ENCODE peak calls at places on chromosomes 13 and 19, in five cellular contexts. W is H1, Y is K562, H is HepG2, X is GM12892. C is an unnamed sample.
A peak's percentile ranks its signal among the peaks of the same experiment; 100 is the strongest.

GRCh38 chr19:34310494-34310981 is 54.5 kb upstream of the GPI start:
- DNase-seq in H (no peak), X (no peak), W (no peak), Y (no peak), C (no peak)

GRCh38 chr13:113904411-113904810 is 40.5 kb upstream of the GAS6 start:
- DNase-seq in X (no peak), Y (no peak), H (peak; percentile 25), W (peak; percentile 72), C (no peak)

GRCh38 chr13:112924365-112924764 is 44.6 kb upstream of the MCF2L start:
- DNase-seq in W (no peak), H (no peak), Y (no peak), X (no peak), C (no peak)

GRCh38 chr19:46470376-46470775 is 987 bp downstream of the PNMA8A start:
- DNase-seq in X (no peak), W (no peak), H (no peak), Y (no peak), C (no peak)

GRCh38 chr13:114259974-114260373 is 21.4 kb upstream of the UPF3A start:
- DNase-seq in W (no peak), X (no peak), H (no peak), Y (no peak), C (no peak)

GRCh38 chr13:49877629-49878218 is 58.4 kb downstream of the SPRYD7 start:
- DNase-seq in X (no peak), W (no peak), H (no peak), Y (no peak), C (no peak)

GRCh38 chr19:19627716-19628498 is at the start of gene LPAR2:
- DNase-seq in W (peak; percentile 89), X (peak; percentile 97), Y (no peak), H (no peak), C (peak; percentile 97)

GRCh38 chr13:110528371-110528770 is 33.2 kb downstream of the RAB20 start:
- DNase-seq in W (no peak), X (no peak), H (no peak), Y (no peak), C (no peak)

GRCh38 chr19:17210296-17210695 is 4.9 kb upstream of the USE1 start:
- DNase-seq in W (no peak), Y (no peak), H (no peak), X (no peak), C (no peak)

GRCh38 chr13:94169783-94170513 is 309.5 kb downstream of the DCT start:
- DNase-seq in X (no peak), H (no peak), W (no peak), Y (no peak), C (no peak)

GRCh38 chr13:49336655-49337054 is 88.9 kb downstream of the CDADC1 start:
- DNase-seq in X (no peak), H (peak; percentile 38), W (no peak), Y (no peak), C (no peak)

GRCh38 chr13:77389617-77389984 is 62.7 kb upstream of the MYCBP2 start:
- DNase-seq in X (no peak), Y (no peak), W (no peak), H (no peak), C (no peak)

GRCh38 chr19:47232422-47233211 is 1.6 kb upstream of the BBC3 start:
- DNase-seq in Y (no peak), W (no peak), H (no peak), X (no peak), C (no peak)

GRCh38 chr13:73521291-73521626 is 462.5 kb downstream of the KLF5 start:
- DNase-seq in X (no peak), Y (no peak), H (no peak), W (no peak), C (no peak)

GRCh38 chr13:31908696-31909386 is 122.7 kb upstream of the FRY start:
- DNase-seq in W (no peak), Y (no peak), H (no peak), X (no peak), C (no peak)

GRCh38 chr13:59883885-59884284 is 279.8 kb downstream of the DIAPH3 start:
- DNase-seq in W (no peak), H (no peak), X (no peak), Y (no peak), C (no peak)

GRCh38 chr13:95193509-95194230 is 107.6 kb downstream of the ABCC4 start:
- DNase-seq in W (no peak), X (no peak), Y (no peak), H (peak; percentile 8), C (no peak)

GRCh38 chr13:30006246-30006645 is 155.8 kb upstream of the UBL3 start:
- DNase-seq in W (no peak), Y (no peak), X (no peak), H (no peak), C (no peak)

GRCh38 chr13:29771247-29771646 is 79.2 kb downstream of the UBL3 start:
- DNase-seq in Y (no peak), W (no peak), X (no peak), H (peak; percentile 23), C (no peak)

GRCh38 chr13:30751183-30751933 is 16.0 kb downstream of the ALOX5AP start:
- DNase-seq in H (no peak), X (no peak), Y (no peak), W (no peak), C (no peak)

GRCh38 chr19:33823341-33823740 is 26.7 kb downstream of the KCTD15 start:
- DNase-seq in Y (no peak), H (no peak), X (no peak), W (peak; percentile 17), C (no peak)

GRCh38 chr13:98508280-98509074 is 68.4 kb downstream of the STK24 start:
- DNase-seq in X (no peak), Y (no peak), H (peak; percentile 35), W (no peak), C (no peak)

GRCh38 chr19:3511506-3512251 is 5.6 kb downstream of the FZR1 start:
- DNase-seq in Y (no peak), W (no peak), H (no peak), X (no peak), C (no peak)

GRCh38 chr19:28577199-28577598 is 635.8 kb downstream of the UQCRFS1 start:
- DNase-seq in W (no peak), H (no peak), Y (no peak), X (no peak), C (no peak)

GRCh38 chr13:98190889-98191444 is 13.9 kb upstream of the RNF113B start:
- DNase-seq in X (no peak), H (peak; percentile 45), W (no peak), Y (no peak), C (no peak)

GRCh38 chr13:93786846-93787245 is 560.2 kb downstream of the GPC6 start:
- DNase-seq in Y (no peak), X (no peak), H (no peak), W (no peak), C (no peak)

GRCh38 chr19:28289294-28290063 is 923.5 kb downstream of the UQCRFS1 start:
- DNase-seq in Y (no peak), X (no peak), H (no peak), W (no peak), C (no peak)

GRCh38 chr13:79990048-79990447 is 350.9 kb downstream of the SPRY2 start:
- DNase-seq in X (no peak), Y (no peak), H (no peak), W (no peak), C (no peak)

GRCh38 chr13:97879646-97880297 is 73.7 kb upstream of the IPO5 start:
- DNase-seq in X (no peak), W (no peak), Y (no peak), H (no peak), C (no peak)

GRCh38 chr13:107376393-107377085 is 808.6 kb upstream of the ARGLU1 start:
- DNase-seq in X (no peak), H (no peak), W (no peak), Y (no peak), C (no peak)

GRCh38 chr19:30374791-30375650 is 2.8 kb downstream of the ZNF536 start:
- DNase-seq in H (no peak), X (no peak), Y (no peak), W (peak; percentile 67), C (no peak)

GRCh38 chr13:45441633-45442032 is 23.1 kb upstream of the COG3 start:
- DNase-seq in X (no peak), H (peak; percentile 70), W (no peak), Y (no peak), C (peak; percentile 30)

DNA sequence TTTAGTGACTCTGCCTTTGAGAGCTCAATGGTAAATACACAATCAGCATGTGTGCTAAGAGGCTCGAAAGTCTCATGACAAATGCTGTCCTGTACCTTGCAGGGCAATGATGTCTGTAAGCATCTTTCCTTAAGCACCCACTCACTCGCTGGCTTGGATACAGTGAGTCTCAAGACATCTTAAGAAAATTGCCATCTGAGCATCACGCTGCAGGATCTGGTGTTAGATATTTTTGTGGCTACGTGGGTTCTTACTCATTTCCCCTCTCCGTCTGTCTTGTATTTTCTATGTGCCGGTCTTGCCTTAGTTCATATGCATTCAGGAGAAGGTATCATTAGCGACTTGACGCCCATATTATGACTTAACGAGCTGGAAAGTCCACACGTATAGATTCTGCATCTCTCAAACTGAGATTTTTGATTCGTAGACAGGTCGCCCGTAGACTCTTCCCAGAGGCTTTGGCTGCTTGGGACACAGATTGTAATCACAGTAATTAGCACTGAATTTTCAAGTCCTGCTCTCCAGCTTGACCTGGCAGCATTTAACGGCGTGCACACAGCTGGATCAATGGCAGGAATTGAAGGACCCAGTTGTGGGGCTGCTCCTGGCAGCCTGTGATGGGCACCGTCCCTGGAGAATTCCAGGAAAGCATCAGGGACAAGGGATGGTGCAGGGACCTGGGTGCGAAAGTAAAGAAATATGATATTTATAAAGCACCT is 231.1 kb downstream of the ZIC5 start:
- DNase-seq in H (no peak), X (no peak), Y (no peak), W (peak; percentile 28), C (no peak)
- TF ChIP-seq TAF1 in H (no peak), X (no peak), Y (no peak), W (no peak), C (no peak)

DNA sequence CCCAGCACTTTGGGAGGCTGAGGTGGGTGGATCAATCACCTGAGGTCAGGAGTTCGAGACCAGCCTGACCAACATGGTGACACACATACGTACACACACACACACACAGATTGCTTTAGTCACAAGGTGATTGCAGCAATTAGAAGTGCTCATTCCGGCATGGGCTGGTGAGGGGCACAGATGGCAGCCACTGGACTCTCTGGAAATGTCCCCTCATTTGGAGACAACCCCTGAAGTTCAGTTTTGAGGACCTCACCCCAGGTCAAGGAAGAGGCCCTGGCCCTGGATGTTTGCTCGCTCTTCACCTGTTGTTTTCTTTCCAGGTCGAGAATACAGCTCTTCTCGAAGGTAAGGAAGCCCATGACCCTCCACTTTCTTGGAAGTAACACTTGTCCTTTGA is 6.1 kb downstream of the ZNF296 start:
- DNase-seq in X (no peak), Y (no peak), W (no peak), H (no peak), C (no peak)
- TF ChIP-seq POLR2AphosphoS5 in X (no peak), Y (no peak), W (no peak), H (no peak), C (peak; percentile 60)

DNA sequence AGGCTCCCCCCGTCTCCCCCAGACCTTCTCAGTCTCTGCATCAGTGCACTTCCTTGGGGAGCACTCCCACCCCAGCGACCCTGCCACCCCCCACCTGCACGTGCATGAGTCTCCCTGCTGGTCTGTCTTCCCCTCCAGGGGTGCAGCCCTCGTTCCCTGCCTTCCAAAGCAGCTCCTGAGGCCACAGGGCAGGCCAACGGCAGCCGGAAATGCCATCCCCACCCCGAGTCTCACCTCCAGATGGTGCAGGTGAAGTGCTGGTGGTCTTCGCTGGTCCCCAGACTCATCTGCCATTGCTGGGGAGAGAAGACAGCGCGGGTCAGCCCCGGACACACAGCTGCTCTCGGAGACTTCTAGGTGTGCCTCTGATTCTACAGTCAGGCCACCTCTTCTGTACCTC is 5.5 kb downstream of the MYDGF start:
- DNase-seq in H (no peak), Y (no peak), W (no peak), X (no peak), C (no peak)
- TF ChIP-seq POLR2A in H (peak; percentile 17), Y (no peak), W (no peak), X (no peak), C (no peak)

GRCh38 chr19:7901337-7901736 is 2.3 kb upstream of the MAP2K7 start:
- DNase-seq in X (no peak), W (no peak), Y (no peak), H (no peak), C (no peak)
- TF ChIP-seq TAF1 in X (no peak), W (no peak), Y (no peak), H (no peak), C (no peak)

C was measured in GM12891.